ENCODE peak calls at places on chromosomes 2 and 18, in nine cellular contexts. One of them, this sample, is unnamed.

GRCh38 chr2:14634885-14635871 is 2.7 kb downstream of the LRATD1 start:
- DNase-seq in cardiac muscle cell: peak; percentile 75
- DNase-seq in AG09309: no peak
- DNase-seq in Peyer's patch: no peak
- DNase-seq in H7: peak; percentile 81
- DNase-seq in SJSA1: no peak
- DNase-seq in fibroblast of mammary gland: peak; percentile 67
- DNase-seq in brain microvascular endothelial cell: peak; percentile 28
- DNase-seq in CD8-positive, alpha-beta memory T cell: no peak
- DNase-seq in this sample: peak; percentile 88

GRCh38 chr2:70069049-70069448 is 18.2 kb upstream of the PCBP1 start:
- DNase-seq in fibroblast of mammary gland: peak; percentile 24
- DNase-seq in H7: no peak
- DNase-seq in SJSA1: no peak
- DNase-seq in Peyer's patch: peak; percentile 29
- DNase-seq in cardiac muscle cell: no peak
- DNase-seq in brain microvascular endothelial cell: no peak
- DNase-seq in CD8-positive, alpha-beta memory T cell: peak; percentile 80
- DNase-seq in AG09309: no peak
- DNase-seq in this sample: peak; percentile 97

GRCh38 chr2:9703085-9703641 is 72.4 kb upstream of the YWHAQ start:
- DNase-seq in Peyer's patch: peak; percentile 20
- DNase-seq in cardiac muscle cell: no peak
- DNase-seq in H7: peak; percentile 49
- DNase-seq in CD8-positive, alpha-beta memory T cell: peak; percentile 97
- DNase-seq in fibroblast of mammary gland: peak; percentile 97
- DNase-seq in SJSA1: peak; percentile 82
- DNase-seq in brain microvascular endothelial cell: peak; percentile 27
- DNase-seq in AG09309: peak; percentile 83
- DNase-seq in this sample: peak; percentile 78

GRCh38 chr18:47915229-47915628 is 15.2 kb downstream of the SMAD2 start:
- DNase-seq in fibroblast of mammary gland: peak; percentile 18
- DNase-seq in CD8-positive, alpha-beta memory T cell: no peak
- DNase-seq in SJSA1: no peak
- DNase-seq in brain microvascular endothelial cell: no peak
- DNase-seq in Peyer's patch: no peak
- DNase-seq in cardiac muscle cell: no peak
- DNase-seq in H7: no peak
- DNase-seq in AG09309: no peak
- DNase-seq in this sample: peak; percentile 47

GRCh38 chr2:64737547-64737946 is 83.8 kb upstream of the SERTAD2 start:
- DNase-seq in CD8-positive, alpha-beta memory T cell: no peak
- DNase-seq in Peyer's patch: no peak
- DNase-seq in cardiac muscle cell: no peak
- DNase-seq in SJSA1: no peak
- DNase-seq in H7: no peak
- DNase-seq in AG09309: no peak
- DNase-seq in fibroblast of mammary gland: peak; percentile 11
- DNase-seq in brain microvascular endothelial cell: peak; percentile 4
- DNase-seq in this sample: no peak

GRCh38 chr2:209145941-209146681 is 277.7 kb upstream of the MAP2 start:
- DNase-seq in H7: peak; percentile 24
- DNase-seq in SJSA1: no peak
- DNase-seq in AG09309: no peak
- DNase-seq in brain microvascular endothelial cell: no peak
- DNase-seq in CD8-positive, alpha-beta memory T cell: no peak
- DNase-seq in cardiac muscle cell: no peak
- DNase-seq in Peyer's patch: no peak
- DNase-seq in fibroblast of mammary gland: no peak
- DNase-seq in this sample: no peak

GRCh38 chr2:176085861-176086771 is 2.4 kb upstream of the EVX2 start:
- DNase-seq in Peyer's patch: no peak
- DNase-seq in H7: peak; percentile 84
- DNase-seq in AG09309: no peak
- DNase-seq in cardiac muscle cell: peak; percentile 78
- DNase-seq in CD8-positive, alpha-beta memory T cell: no peak
- DNase-seq in SJSA1: peak; percentile 42
- DNase-seq in brain microvascular endothelial cell: no peak
- DNase-seq in fibroblast of mammary gland: peak; percentile 38
- DNase-seq in this sample: peak; percentile 43

GRCh38 chr2:74740395-74741075 is 86.5 kb downstream of the SEMA4F start:
- DNase-seq in SJSA1: peak; percentile 90
- DNase-seq in fibroblast of mammary gland: peak; percentile 94
- DNase-seq in brain microvascular endothelial cell: peak; percentile 87
- DNase-seq in cardiac muscle cell: no peak
- DNase-seq in Peyer's patch: no peak
- DNase-seq in H7: no peak
- DNase-seq in AG09309: peak; percentile 89
- DNase-seq in CD8-positive, alpha-beta memory T cell: no peak
- DNase-seq in this sample: peak; percentile 100

GRCh38 chr2:145184741-145185671 is 665.1 kb upstream of the ZEB2 start:
- DNase-seq in Peyer's patch: no peak
- DNase-seq in fibroblast of mammary gland: peak; percentile 92
- DNase-seq in SJSA1: no peak
- DNase-seq in brain microvascular endothelial cell: no peak
- DNase-seq in AG09309: peak; percentile 52
- DNase-seq in H7: peak; percentile 1
- DNase-seq in CD8-positive, alpha-beta memory T cell: no peak
- DNase-seq in cardiac muscle cell: no peak
- DNase-seq in this sample: peak; percentile 32

GRCh38 chr2:133972786-133973185 is 281.1 kb upstream of the MGAT5 start:
- DNase-seq in cardiac muscle cell: no peak
- DNase-seq in SJSA1: no peak
- DNase-seq in fibroblast of mammary gland: peak; percentile 36
- DNase-seq in brain microvascular endothelial cell: no peak
- DNase-seq in CD8-positive, alpha-beta memory T cell: no peak
- DNase-seq in H7: no peak
- DNase-seq in AG09309: peak; percentile 20
- DNase-seq in Peyer's patch: no peak
- DNase-seq in this sample: no peak

GRCh38 chr2:70834881-70835280 is 735 bp downstream of the CD207 start:
- DNase-seq in CD8-positive, alpha-beta memory T cell: no peak
- DNase-seq in SJSA1: no peak
- DNase-seq in brain microvascular endothelial cell: no peak
- DNase-seq in AG09309: no peak
- DNase-seq in H7: no peak
- DNase-seq in Peyer's patch: no peak
- DNase-seq in cardiac muscle cell: no peak
- DNase-seq in fibroblast of mammary gland: no peak
- DNase-seq in this sample: no peak

GRCh38 chr2:112784199-112785189 is at the start of gene IL1A:
- DNase-seq in Peyer's patch: no peak
- DNase-seq in AG09309: peak; percentile 16
- DNase-seq in cardiac muscle cell: no peak
- DNase-seq in brain microvascular endothelial cell: peak; percentile 51
- DNase-seq in H7: peak; percentile 56
- DNase-seq in fibroblast of mammary gland: peak; percentile 79
- DNase-seq in SJSA1: peak; percentile 73
- DNase-seq in CD8-positive, alpha-beta memory T cell: no peak
- DNase-seq in this sample: peak; percentile 95

GRCh38 chr2:46334389-46335345 is 37.5 kb downstream of the EPAS1 start:
- DNase-seq in brain microvascular endothelial cell: peak; percentile 96
- DNase-seq in fibroblast of mammary gland: peak; percentile 98
- DNase-seq in cardiac muscle cell: no peak
- DNase-seq in CD8-positive, alpha-beta memory T cell: no peak
- DNase-seq in H7: no peak
- DNase-seq in SJSA1: peak; percentile 65
- DNase-seq in Peyer's patch: no peak
- DNase-seq in AG09309: peak; percentile 97
- DNase-seq in this sample: peak; percentile 93

GRCh38 chr2:28748176-28748575 is 3.5 kb upstream of the PPP1CB start:
- DNase-seq in brain microvascular endothelial cell: no peak
- DNase-seq in SJSA1: no peak
- DNase-seq in fibroblast of mammary gland: no peak
- DNase-seq in Peyer's patch: no peak
- DNase-seq in CD8-positive, alpha-beta memory T cell: no peak
- DNase-seq in H7: no peak
- DNase-seq in AG09309: no peak
- DNase-seq in cardiac muscle cell: no peak
- DNase-seq in this sample: no peak

GRCh38 chr2:30178618-30179404 is 32.0 kb downstream of the YPEL5 start:
- DNase-seq in fibroblast of mammary gland: peak; percentile 94
- DNase-seq in Peyer's patch: no peak
- DNase-seq in H7: no peak
- DNase-seq in AG09309: no peak
- DNase-seq in brain microvascular endothelial cell: peak; percentile 34
- DNase-seq in SJSA1: no peak
- DNase-seq in cardiac muscle cell: no peak
- DNase-seq in CD8-positive, alpha-beta memory T cell: no peak
- DNase-seq in this sample: peak; percentile 71

GRCh38 chr2:61727746-61728145 is 126.1 kb downstream of the FAM161A start:
- DNase-seq in fibroblast of mammary gland: no peak
- DNase-seq in cardiac muscle cell: no peak
- DNase-seq in CD8-positive, alpha-beta memory T cell: no peak
- DNase-seq in SJSA1: no peak
- DNase-seq in brain microvascular endothelial cell: peak; percentile 24
- DNase-seq in AG09309: no peak
- DNase-seq in H7: no peak
- DNase-seq in Peyer's patch: no peak
- DNase-seq in this sample: no peak

GRCh38 chr18:46843372-46843771 is 73.9 kb downstream of the PIAS2 start:
- DNase-seq in brain microvascular endothelial cell: no peak
- DNase-seq in Peyer's patch: no peak
- DNase-seq in H7: no peak
- DNase-seq in SJSA1: no peak
- DNase-seq in fibroblast of mammary gland: no peak
- DNase-seq in CD8-positive, alpha-beta memory T cell: no peak
- DNase-seq in AG09309: no peak
- DNase-seq in cardiac muscle cell: no peak
- DNase-seq in this sample: no peak

GRCh38 chr2:233865838-233866237 is 2.3 kb downstream of the MSL3B start:
- DNase-seq in brain microvascular endothelial cell: no peak
- DNase-seq in AG09309: no peak
- DNase-seq in H7: peak; percentile 61
- DNase-seq in CD8-positive, alpha-beta memory T cell: no peak
- DNase-seq in cardiac muscle cell: no peak
- DNase-seq in fibroblast of mammary gland: no peak
- DNase-seq in Peyer's patch: no peak
- DNase-seq in SJSA1: no peak
- DNase-seq in this sample: no peak

GRCh38 chr18:54947115-54947514 is 12.1 kb downstream of the CCDC68 start:
- DNase-seq in CD8-positive, alpha-beta memory T cell: no peak
- DNase-seq in Peyer's patch: no peak
- DNase-seq in brain microvascular endothelial cell: no peak
- DNase-seq in SJSA1: no peak
- DNase-seq in H7: no peak
- DNase-seq in AG09309: no peak
- DNase-seq in fibroblast of mammary gland: no peak
- DNase-seq in cardiac muscle cell: no peak
- DNase-seq in this sample: peak; percentile 32

GRCh38 chr2:197599285-197599965 is 76.0 kb downstream of the RFTN2 start:
- DNase-seq in cardiac muscle cell: no peak
- DNase-seq in brain microvascular endothelial cell: peak; percentile 6
- DNase-seq in fibroblast of mammary gland: peak; percentile 71
- DNase-seq in H7: peak; percentile 77
- DNase-seq in SJSA1: no peak
- DNase-seq in Peyer's patch: no peak
- DNase-seq in AG09309: no peak
- DNase-seq in CD8-positive, alpha-beta memory T cell: peak; percentile 11
- DNase-seq in this sample: peak; percentile 77
- H3K4me3 ChIP-seq in cardiac muscle cell: no peak overlapping the region
- H3K4me3 ChIP-seq in brain microvascular endothelial cell: no peak overlapping the region
- H3K4me3 ChIP-seq in fibroblast of mammary gland: no peak overlapping the region
- H3K4me3 ChIP-seq in H7: no peak overlapping the region
- H3K4me3 ChIP-seq in SJSA1: no peak overlapping the region
- H3K4me3 ChIP-seq in Peyer's patch: no peak overlapping the region
- H3K4me3 ChIP-seq in AG09309: no peak overlapping the region
- H3K4me3 ChIP-seq in CD8-positive, alpha-beta memory T cell: no peak overlapping the region
- H3K4me3 ChIP-seq in this sample: peak overlapping the region; percentile 24

GRCh38 chr18:23237524-23238151 is 102.4 kb downstream of the CABLES1 start:
- DNase-seq in CD8-positive, alpha-beta memory T cell: peak; percentile 21
- DNase-seq in Peyer's patch: peak; percentile 35
- DNase-seq in cardiac muscle cell: no peak
- DNase-seq in brain microvascular endothelial cell: peak; percentile 54
- DNase-seq in fibroblast of mammary gland: peak; percentile 56
- DNase-seq in H7: peak; percentile 87
- DNase-seq in AG09309: no peak
- DNase-seq in SJSA1: peak; percentile 74
- DNase-seq in this sample: peak; percentile 59
- H3K4me3 ChIP-seq in CD8-positive, alpha-beta memory T cell: peak overlapping the region; percentile 50
- H3K4me3 ChIP-seq in Peyer's patch: peak overlapping the region; percentile 48
- H3K4me3 ChIP-seq in cardiac muscle cell: no peak overlapping the region
- H3K4me3 ChIP-seq in brain microvascular endothelial cell: no peak overlapping the region
- H3K4me3 ChIP-seq in fibroblast of mammary gland: peak overlapping the region; percentile 17
- H3K4me3 ChIP-seq in H7: no peak overlapping the region
- H3K4me3 ChIP-seq in AG09309: peak overlapping the region; percentile 27
- H3K4me3 ChIP-seq in SJSA1: peak overlapping the region; percentile 11
- H3K4me3 ChIP-seq in this sample: no peak overlapping the region

DNA sequence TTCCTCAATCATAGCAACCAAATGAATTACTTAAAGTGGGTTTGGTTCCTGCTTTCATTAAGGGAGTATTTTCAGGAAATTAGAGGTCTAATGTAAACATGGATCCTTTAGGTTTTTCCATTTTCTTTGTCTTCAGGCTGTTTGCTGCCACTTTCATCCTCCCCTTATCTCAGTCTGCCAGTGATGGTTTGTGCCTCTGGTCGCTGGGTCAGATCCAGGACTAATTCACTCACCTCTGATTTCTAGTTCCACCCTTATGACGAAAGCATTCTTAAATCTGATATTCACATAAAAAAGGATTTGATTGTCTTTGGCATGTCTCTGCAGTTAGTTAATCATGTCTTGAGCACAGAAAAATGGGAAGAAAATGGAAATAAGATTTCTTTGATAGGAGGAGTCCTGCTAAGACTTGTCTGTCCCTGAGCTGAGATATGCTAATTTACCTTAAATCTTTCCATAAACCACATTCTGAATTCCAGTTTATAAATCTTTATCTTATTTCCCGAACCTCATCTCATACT is 4.5 kb downstream of the IL1RL1 start:
- DNase-seq in cardiac muscle cell: no peak
- DNase-seq in brain microvascular endothelial cell: no peak
- DNase-seq in fibroblast of mammary gland: no peak
- DNase-seq in Peyer's patch: no peak
- DNase-seq in AG09309: no peak
- DNase-seq in CD8-positive, alpha-beta memory T cell: no peak
- DNase-seq in H7: no peak
- DNase-seq in SJSA1: no peak
- DNase-seq in this sample: no peak
- H3K4me3 ChIP-seq in cardiac muscle cell: no peak overlapping the region
- H3K4me3 ChIP-seq in brain microvascular endothelial cell: no peak overlapping the region
- H3K4me3 ChIP-seq in fibroblast of mammary gland: no peak overlapping the region
- H3K4me3 ChIP-seq in Peyer's patch: no peak overlapping the region
- H3K4me3 ChIP-seq in AG09309: no peak overlapping the region
- H3K4me3 ChIP-seq in CD8-positive, alpha-beta memory T cell: no peak overlapping the region
- H3K4me3 ChIP-seq in H7: no peak overlapping the region
- H3K4me3 ChIP-seq in SJSA1: no peak overlapping the region
- H3K4me3 ChIP-seq in this sample: no peak overlapping the region

DNA sequence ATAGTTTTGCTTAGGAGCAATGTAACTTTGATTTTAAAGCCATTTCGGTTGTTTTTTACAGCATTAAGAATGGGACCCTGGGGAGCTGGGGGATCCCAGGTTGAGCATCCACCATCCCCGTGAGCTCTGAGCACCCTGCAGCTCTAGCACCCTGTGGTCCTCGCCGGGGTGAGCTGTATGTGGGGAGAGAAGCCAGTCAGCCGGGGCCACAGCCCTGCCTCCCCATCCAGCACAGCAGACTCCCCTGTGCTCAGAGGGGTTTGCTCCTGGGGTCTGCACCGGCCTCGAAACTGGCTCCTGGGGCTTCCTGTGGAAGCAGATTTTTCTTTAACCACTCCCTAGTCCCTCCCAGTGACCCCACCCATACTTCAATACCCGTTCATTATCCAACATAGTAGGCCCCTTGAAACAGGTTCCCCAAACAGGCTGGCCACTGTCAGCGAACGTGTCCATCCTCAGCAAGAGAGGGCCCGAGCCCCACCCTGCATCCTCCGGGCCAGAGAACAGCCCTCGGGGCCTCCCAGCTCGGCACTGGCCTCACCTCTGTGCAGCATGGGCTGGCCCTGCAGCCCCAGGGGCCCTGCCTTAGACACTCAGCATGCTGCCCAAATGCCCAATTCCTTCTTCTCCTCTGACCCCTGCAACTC is 1.2 kb downstream of the COL6A3 start:
- DNase-seq in Peyer's patch: no peak
- DNase-seq in H7: no peak
- DNase-seq in SJSA1: no peak
- DNase-seq in brain microvascular endothelial cell: no peak
- DNase-seq in fibroblast of mammary gland: peak; percentile 21
- DNase-seq in AG09309: no peak
- DNase-seq in cardiac muscle cell: no peak
- DNase-seq in CD8-positive, alpha-beta memory T cell: no peak
- DNase-seq in this sample: no peak
- H3K4me3 ChIP-seq in Peyer's patch: peak overlapping the region; percentile 42
- H3K4me3 ChIP-seq in H7: no peak overlapping the region
- H3K4me3 ChIP-seq in SJSA1: peak overlapping the region; percentile 46
- H3K4me3 ChIP-seq in brain microvascular endothelial cell: peak overlapping the region; percentile 74
- H3K4me3 ChIP-seq in fibroblast of mammary gland: peak overlapping the region; percentile 100
- H3K4me3 ChIP-seq in AG09309: peak overlapping the region; percentile 90
- H3K4me3 ChIP-seq in cardiac muscle cell: no peak overlapping the region
- H3K4me3 ChIP-seq in CD8-positive, alpha-beta memory T cell: no peak overlapping the region
- H3K4me3 ChIP-seq in this sample: no peak overlapping the region

This sample was measured in epithelial cell of esophagus.